ENCODE peak calls at places on chromosomes 11 and 22, in four cellular contexts. O, A, J and X are unnamed samples.

GRCh38 chr11:43923327-43924111 is 18.9 kb upstream of the C11orf96 start:
- DNase-seq in O (no peak), A (peak), J (peak), X (no peak)

GRCh38 chr11:101428918-101429317 is 154.9 kb downstream of the TRPC6 start:
- DNase-seq in O (no peak), A (no peak), J (no peak), X (no peak)

GRCh38 chr11:72294566-72295395 is 50.8 kb upstream of the PHOX2A start:
- DNase-seq in O (no peak), A (no peak), J (no peak), X (no peak)

GRCh38 chr22:40531951-40532900 is 104.3 kb downstream of the MRTFA start:
- DNase-seq in O (no peak), A (no peak), J (no peak), X (no peak)

GRCh38 chr11:86158716-86159669 is 85.6 kb upstream of the EED start:
- DNase-seq in O (no peak), A (no peak), J (no peak), X (no peak)

GRCh38 chr11:111531687-111532364 is 8.7 kb upstream of the LAYN start:
- DNase-seq in O (peak), A (no peak), J (no peak), X (no peak)

GRCh38 chr11:134751825-134752224 is 339.8 kb upstream of the B3GAT1 start:
- DNase-seq in O (no peak), A (peak), J (no peak), X (no peak)

GRCh38 chr11:92841719-92842118 is 127.7 kb upstream of the MTNR1B start:
- DNase-seq in O (no peak), A (no peak), J (no peak), X (no peak)

GRCh38 chr11:111983187-111983986 is 41.8 kb upstream of the DLAT start:
- DNase-seq in O (no peak), A (no peak), J (no peak), X (no peak)

GRCh38 chr22:40345801-40346177 is 511 bp upstream of the ADSL start:
- DNase-seq in O (no peak), A (no peak), J (peak), X (no peak)

GRCh38 chr11:61338783-61339489 is 5.9 kb downstream of the TKFC start:
- DNase-seq in O (no peak), A (no peak), J (no peak), X (no peak)

GRCh38 chr11:213111-213510 is 5.6 kb downstream of the RIC8A start:
- DNase-seq in O (no peak), A (no peak), J (no peak), X (peak)

GRCh38 chr22:24550028-24550901 is 4.7 kb downstream of the GUCD1 start:
- DNase-seq in O (no peak), A (no peak), J (no peak), X (no peak)

GRCh38 chr22:27679722-27680488 is 121.7 kb downstream of the MN1 start:
- DNase-seq in O (no peak), A (no peak), J (no peak), X (no peak)

GRCh38 chr11:45817191-45817590 is 12.2 kb downstream of the SLC35C1 start:
- DNase-seq in O (no peak), A (peak), J (no peak), X (no peak)

GRCh38 chr22:27752771-27753170 is 48.8 kb downstream of the MN1 start:
- DNase-seq in O (no peak), A (peak), J (peak), X (no peak)

GRCh38 chr11:109140426-109140825 is 281.6 kb upstream of the C11orf87 start:
- DNase-seq in O (no peak), A (no peak), J (no peak), X (no peak)

GRCh38 chr11:46659908-46660307 is 40.5 kb downstream of the ARHGAP1 start:
- DNase-seq in O (peak), A (no peak), J (no peak), X (no peak)

GRCh38 chr11:45828996-45829395 is 18.3 kb upstream of the CRY2 start:
- DNase-seq in O (no peak), A (no peak), J (no peak), X (no peak)

GRCh38 chr11:127247261-127247660 is 246.7 kb upstream of the KIRREL3 start:
- DNase-seq in O (no peak), A (no peak), J (no peak), X (no peak)

GRCh38 chr11:116460156-116460965 is 312.4 kb downstream of the BUD13 start:
- DNase-seq in O (no peak), A (no peak), J (no peak), X (no peak)

GRCh38 chr22:21000215-21000986 is 1.5 kb downstream of the THAP7 start:
- DNase-seq in O (no peak), A (no peak), J (no peak), X (no peak)

GRCh38 chr11:85875505-85875904 is 20.3 kb downstream of the CCDC83 start:
- DNase-seq in O (peak), A (no peak), J (no peak), X (no peak)

GRCh38 chr11:61334434-61335354 is 1.7 kb downstream of the TKFC start:
- DNase-seq in O (no peak), A (no peak), J (no peak), X (no peak)

GRCh38 chr22:29580200-29580810 is 608 bp downstream of the NIPSNAP1 start:
- DNase-seq in O (no peak), A (no peak), J (no peak), X (no peak)

GRCh38 chr22:37563153-37564081 is 3.1 kb downstream of the CDC42EP1 start:
- DNase-seq in O (peak), A (peak), J (peak), X (no peak)

GRCh38 chr11:23903044-23903704 is 593.7 kb upstream of the LUZP2 start:
- DNase-seq in O (peak), A (no peak), J (no peak), X (no peak)

GRCh38 chr22:40028098-40028425 is 33.3 kb downstream of the FAM83F start:
- DNase-seq in O (no peak), A (no peak), J (no peak), X (no peak)

GRCh38 chr22:40237788-40238424 is 60.2 kb downstream of the TNRC6B start:
- DNase-seq in O (no peak), A (no peak), J (no peak), X (no peak)

DNA sequence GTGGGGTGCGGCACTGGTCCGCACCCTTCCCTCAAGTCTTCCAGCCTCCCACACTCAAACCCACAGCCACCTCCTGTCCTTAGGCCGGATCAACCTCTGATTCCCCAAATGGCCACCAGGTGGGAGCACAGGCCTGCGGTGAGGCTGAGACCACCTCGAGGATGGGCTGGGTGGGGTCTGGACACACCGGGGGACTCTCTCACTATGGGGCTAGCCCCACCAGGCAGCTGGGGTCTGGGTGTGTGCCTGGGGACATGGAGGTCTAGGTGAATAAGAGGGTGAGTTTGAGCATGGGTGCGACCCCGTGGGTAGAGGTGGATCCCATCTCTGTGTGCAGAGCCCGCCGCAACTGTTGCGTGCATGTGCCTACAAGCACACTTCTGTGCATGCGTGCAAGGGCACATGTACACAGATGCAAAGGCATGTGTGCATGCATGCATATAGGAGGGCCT is 32.6 kb downstream of the MYO18B start:
- DNase-seq in O (no peak), A (no peak), J (peak), X (no peak)
- TF ChIP-seq CTCF in O (peak), A (no peak), J (peak), X (peak)

GRCh38 chr11:68009391-68010000 is 631 bp upstream of the ALDH3B1 start:
- DNase-seq in O (no peak), A (no peak), J (no peak), X (no peak)
- TF ChIP-seq CTCF in O (peak), A (no peak), J (no peak), X (peak)

GRCh38 chr22:50548046-50548912 is 2.6 kb downstream of the KLHDC7B start:
- DNase-seq in O (no peak), A (no peak), J (no peak), X (no peak)
- TF ChIP-seq CTCF in O (no peak), A (no peak), J (peak), X (no peak)

DNA sequence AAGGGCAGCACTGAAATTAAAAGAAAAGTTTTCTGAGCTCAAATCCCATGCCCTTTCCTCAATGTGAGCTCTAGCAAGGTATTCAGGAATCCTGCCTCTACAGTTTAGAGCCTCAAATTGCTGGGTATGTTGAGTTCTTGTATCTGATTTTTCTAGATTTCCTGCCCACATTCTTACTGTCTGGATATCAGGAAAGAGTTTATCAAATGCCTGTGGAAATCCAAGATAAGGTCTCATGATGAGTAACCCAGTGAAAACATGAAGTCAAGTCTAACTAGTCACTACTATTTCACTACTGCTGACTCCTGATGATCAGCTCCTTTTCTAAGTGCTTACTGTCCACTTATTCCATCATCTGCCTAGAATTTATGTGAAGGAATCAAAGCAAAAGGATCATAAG is 29.8 kb downstream of the LIMK2 start:
- DNase-seq in O (peak), A (no peak), J (no peak), X (no peak)
- TF ChIP-seq CTCF in O (peak), A (no peak), J (no peak), X (peak)

DNA sequence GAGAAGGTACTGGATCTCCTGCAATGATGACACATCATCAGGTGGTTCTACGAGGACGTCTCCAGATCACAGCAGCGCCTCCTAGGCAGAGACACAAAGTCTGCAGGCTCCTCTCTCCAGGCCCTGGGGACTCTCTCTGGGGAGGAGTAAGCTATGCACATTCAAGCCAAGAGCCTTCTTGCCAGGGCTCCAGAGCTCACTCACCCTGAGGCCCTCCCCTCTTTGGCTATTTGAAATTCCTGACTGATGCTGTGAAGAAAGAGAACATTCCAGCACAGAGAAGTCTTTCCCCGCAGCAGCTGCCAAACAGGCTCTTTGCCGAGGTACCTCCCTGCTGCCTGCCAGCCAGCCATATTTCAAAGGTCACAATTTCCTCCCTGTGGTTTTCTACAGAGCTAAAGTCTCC is 204.9 kb downstream of the CSNK2A3 start:
- DNase-seq in O (peak), A (peak), J (peak), X (no peak)
- TF ChIP-seq CTCF in O (peak), A (no peak), J (no peak), X (peak)

GRCh38 chr22:38802671-38803121 is 8.8 kb upstream of the DNAL4 start:
- DNase-seq in O (peak), A (peak), J (peak), X (no peak)
- TF ChIP-seq CTCF in O (no peak), A (no peak), J (no peak), X (no peak)

GRCh38 chr11:130390071-130390758 is 38.2 kb downstream of the ADAMTS8 start:
- DNase-seq in O (no peak), A (no peak), J (no peak), X (no peak)
- TF ChIP-seq CTCF in O (peak), A (peak), J (no peak), X (peak)

GRCh38 chr11:82671451-82671850 is 62.2 kb downstream of the FAM181B start:
- DNase-seq in O (no peak), A (no peak), J (no peak), X (no peak)

GRCh38 chr11:82680252-82680651 is 53.4 kb downstream of the FAM181B start:
- DNase-seq in O (peak), A (no peak), J (no peak), X (no peak)

GRCh38 chr11:82675838-82676237 is 57.8 kb downstream of the FAM181B start:
- DNase-seq in O (no peak), A (no peak), J (no peak), X (no peak)

GRCh38 chr11:82682003-82682751 is 51.5 kb downstream of the FAM181B start:
- DNase-seq in O (peak), A (no peak), J (no peak), X (no peak)

DNA sequence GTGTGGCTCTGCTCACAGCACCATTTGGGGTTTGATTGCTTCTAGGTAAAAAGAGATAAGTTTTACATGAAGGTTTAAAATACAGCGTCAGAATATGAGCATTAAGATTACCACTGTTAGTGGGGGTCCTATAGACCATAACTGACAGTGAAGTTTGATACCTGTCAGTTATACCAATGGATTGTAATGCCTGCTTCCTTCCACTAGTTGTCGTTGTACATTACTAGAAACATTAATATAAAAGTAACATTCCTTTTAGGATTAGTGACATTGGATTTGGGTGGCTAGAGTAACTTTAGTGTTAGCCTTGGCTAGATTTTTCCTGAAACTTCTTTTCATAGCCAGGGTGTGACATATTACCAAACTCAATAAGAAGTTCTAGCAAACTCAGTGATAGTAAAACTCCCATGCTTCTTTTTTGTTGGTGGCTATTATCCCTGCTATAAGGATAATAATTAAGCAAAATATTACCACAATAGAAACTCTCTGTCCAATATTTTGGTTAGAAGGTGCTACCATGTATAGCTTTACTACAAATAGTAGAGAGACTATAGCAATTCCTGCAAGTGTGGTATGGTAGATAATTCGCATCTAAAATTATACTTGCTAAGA is 57.1 kb downstream of the FAM181B start:
- DNase-seq in O (no peak), A (no peak), J (no peak), X (no peak)
- TF ChIP-seq CTCF in O (peak), A (no peak), J (peak), X (peak)

DNA sequence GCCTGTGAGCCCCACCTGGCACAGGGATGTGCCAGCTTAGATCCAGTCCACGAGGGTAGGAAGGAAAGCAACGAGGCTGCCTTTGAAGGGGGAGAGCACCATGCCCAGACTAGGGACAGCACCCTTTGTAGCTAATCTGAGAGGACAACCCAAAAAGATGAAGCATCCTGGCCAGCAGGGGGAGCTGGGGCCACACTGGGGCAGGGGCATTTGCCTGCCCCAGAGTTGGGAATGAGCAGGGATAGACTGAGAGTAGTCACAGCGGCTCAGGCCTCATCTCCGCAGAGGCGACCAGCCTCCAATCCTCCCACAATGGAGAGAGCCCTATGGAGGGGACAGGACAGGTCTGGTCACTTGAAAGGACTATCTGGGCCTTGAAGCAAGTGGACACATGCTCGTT is 16.4 kb downstream of the LMO1 start:
- DNase-seq in O (no peak), A (no peak), J (peak), X (peak)
- TF ChIP-seq CTCF in O (peak), A (peak), J (peak), X (peak)

GRCh38 chr11:65043881-65044501 is 3.0 kb downstream of the SAC3D1 start:
- DNase-seq in O (peak), A (no peak), J (peak), X (no peak)
- TF ChIP-seq CTCF in O (no peak), A (no peak), J (no peak), X (no peak)